ENCODE peak calls at places on chromosomes 5 and 9, in seven cellular contexts. One of them, this sample, is unnamed.

GRCh38 chr5:131242728-131243255 is 21.1 kb upstream of the CDC42SE2 start:
- DNase-seq in left ventricle myocardium superior: no peak
- DNase-seq in mucosa of gallbladder: no peak
- DNase-seq in PC-3: peak; percentile 74
- DNase-seq in endodermal cell: no peak
- DNase-seq in heart left ventricle: no peak
- DNase-seq in heart right ventricle: no peak
- DNase-seq in this sample: peak; percentile 76

GRCh38 chr5:95915999-95916686 is 45.5 kb downstream of the ELL2 start:
- DNase-seq in left ventricle myocardium superior: no peak
- DNase-seq in mucosa of gallbladder: no peak
- DNase-seq in PC-3: no peak
- DNase-seq in endodermal cell: no peak
- DNase-seq in heart left ventricle: no peak
- DNase-seq in heart right ventricle: no peak
- DNase-seq in this sample: no peak

GRCh38 chr5:76393035-76393680 is 9.9 kb upstream of the IQGAP2 start:
- DNase-seq in left ventricle myocardium superior: no peak
- DNase-seq in mucosa of gallbladder: no peak
- DNase-seq in PC-3: no peak
- DNase-seq in endodermal cell: no peak
- DNase-seq in heart left ventricle: no peak
- DNase-seq in heart right ventricle: no peak
- DNase-seq in this sample: no peak

GRCh38 chr5:33637011-33637410 is 196.2 kb downstream of the TARS1 start:
- DNase-seq in left ventricle myocardium superior: no peak
- DNase-seq in mucosa of gallbladder: no peak
- DNase-seq in PC-3: no peak
- DNase-seq in endodermal cell: no peak
- DNase-seq in heart left ventricle: no peak
- DNase-seq in heart right ventricle: no peak
- DNase-seq in this sample: no peak

GRCh38 chr5:96247097-96247675 is 185.9 kb downstream of the PCSK1 start:
- DNase-seq in left ventricle myocardium superior: no peak
- DNase-seq in mucosa of gallbladder: no peak
- DNase-seq in PC-3: no peak
- DNase-seq in endodermal cell: peak; percentile 54
- DNase-seq in heart left ventricle: peak; percentile 42
- DNase-seq in heart right ventricle: no peak
- DNase-seq in this sample: peak; percentile 16

GRCh38 chr5:1118231-1118698 is 6.4 kb upstream of the SLC12A7 start:
- DNase-seq in left ventricle myocardium superior: peak; percentile 72
- DNase-seq in mucosa of gallbladder: no peak
- DNase-seq in PC-3: peak; percentile 49
- DNase-seq in endodermal cell: no peak
- DNase-seq in heart left ventricle: peak; percentile 77
- DNase-seq in heart right ventricle: no peak
- DNase-seq in this sample: peak; percentile 66

GRCh38 chr9:93254061-93254481 is 70.1 kb downstream of the WNK2 start:
- DNase-seq in left ventricle myocardium superior: no peak
- DNase-seq in mucosa of gallbladder: no peak
- DNase-seq in PC-3: no peak
- DNase-seq in endodermal cell: no peak
- DNase-seq in heart left ventricle: no peak
- DNase-seq in heart right ventricle: no peak
- DNase-seq in this sample: no peak

GRCh38 chr5:41143124-41143523 is 70.2 kb downstream of the C6 start:
- DNase-seq in left ventricle myocardium superior: no peak
- DNase-seq in mucosa of gallbladder: no peak
- DNase-seq in PC-3: peak; percentile 15
- DNase-seq in endodermal cell: no peak
- DNase-seq in heart left ventricle: no peak
- DNase-seq in heart right ventricle: no peak
- DNase-seq in this sample: no peak

This sample was measured in fibroblast of villous mesenchyme.